ENCODE peak calls at places on chromosome 15, in seven cellular contexts. U is HTR-8/SVneo; A is GM19239; P is iris pigment epithelial cell; N is left ventricle myocardium inferior; E is stimulated activated CD4-positive, alpha-beta T cell treated with anti-CD3 and anti-CD28 coated beads, TNF-alpha, amount 100 ng/mL, for 48 hours; R is mucosa of gallbladder. G is an unnamed sample.

GRCh38 chr15:39756806-39757522 is 25.7 kb downstream of the FSIP1 start:
- DNase-seq in U (peak), A (no peak), P (peak), N (no peak), E (no peak), R (peak), G (no peak)

GRCh38 chr15:96359772-96360498 is 29.4 kb downstream of the NR2F2 start:
- DNase-seq in U (no peak), A (no peak), P (no peak), N (no peak), E (no peak), R (no peak), G (no peak)

GRCh38 chr15:29040367-29040745 is 154.6 kb downstream of the APBA2 start:
- DNase-seq in U (no peak), A (no peak), P (peak), N (no peak), E (no peak), R (no peak), G (no peak)

GRCh38 chr15:79987569-79987955 is 16.6 kb upstream of the BCL2A1 start:
- DNase-seq in U (no peak), A (no peak), P (no peak), N (no peak), E (no peak), R (no peak), G (no peak)

GRCh38 chr15:62619526-62619925 is 423.0 kb upstream of the TPM1 start:
- DNase-seq in U (no peak), A (no peak), P (no peak), N (no peak), E (no peak), R (no peak), G (no peak)

GRCh38 chr15:101012326-101013040 is 93.3 kb downstream of the LRRK1 start:
- DNase-seq in U (no peak), A (no peak), P (no peak), N (no peak), E (no peak), R (peak), G (no peak)

GRCh38 chr15:35963316-35963715 is 417.4 kb upstream of the DPH6 start:
- DNase-seq in U (no peak), A (no peak), P (no peak), N (no peak), E (no peak), R (no peak), G (no peak)

GRCh38 chr15:92779874-92780273 is 120.2 kb upstream of the CHD2 start:
- DNase-seq in U (no peak), A (no peak), P (no peak), N (no peak), E (no peak), R (no peak), G (no peak)

GRCh38 chr15:42009474-42009873 is 11.4 kb downstream of the PLA2G4E start:
- DNase-seq in U (no peak), A (no peak), P (no peak), N (no peak), E (no peak), R (no peak), G (no peak)

GRCh38 chr15:47184003-47184404 is 533.3 kb upstream of the SEMA6D start:
- DNase-seq in U (peak), A (no peak), P (no peak), N (no peak), E (no peak), R (no peak), G (no peak)

GRCh38 chr15:80568298-80568697 is 126.8 kb upstream of the ABHD17C start:
- DNase-seq in U (no peak), A (no peak), P (peak), N (no peak), E (no peak), R (no peak), G (no peak)

GRCh38 chr15:29136815-29137214 is 132.8 kb downstream of the NSMCE3 start:
- DNase-seq in U (no peak), A (no peak), P (no peak), N (no peak), E (no peak), R (no peak), G (no peak)

GRCh38 chr15:96583671-96584070 is 253.2 kb downstream of the NR2F2 start:
- DNase-seq in U (no peak), A (no peak), P (no peak), N (no peak), E (no peak), R (no peak), G (no peak)

GRCh38 chr15:99438691-99439523 is 126.9 kb upstream of the MEF2A start:
- DNase-seq in U (no peak), A (no peak), P (peak), N (no peak), E (no peak), R (no peak), G (no peak)

GRCh38 chr15:89731275-89731674 is 19.8 kb downstream of the MESP1 start:
- DNase-seq in U (no peak), A (no peak), P (no peak), N (no peak), E (no peak), R (no peak), G (no peak)

GRCh38 chr15:50190166-50190570 is 8.2 kb downstream of the SLC27A2 start:
- DNase-seq in U (no peak), A (no peak), P (no peak), N (no peak), E (no peak), R (no peak), G (no peak)

GRCh38 chr15:61654918-61655317 is 405.3 kb downstream of the VPS13C start:
- DNase-seq in U (no peak), A (no peak), P (no peak), N (peak), E (no peak), R (no peak), G (no peak)

GRCh38 chr15:90680371-90680935 is 36.7 kb upstream of the BLM start:
- DNase-seq in U (peak), A (no peak), P (peak), N (no peak), E (no peak), R (no peak), G (no peak)

GRCh38 chr15:51097553-51098330 is 3.0 kb upstream of the TNFAIP8L3 start:
- DNase-seq in U (peak), A (no peak), P (peak), N (no peak), E (no peak), R (no peak), G (no peak)

GRCh38 chr15:40409366-40409765 is 3.8 kb downstream of the IVD start:
- DNase-seq in U (no peak), A (peak), P (no peak), N (no peak), E (no peak), R (no peak), G (no peak)

GRCh38 chr15:58043192-58043903 is 22.2 kb downstream of the ALDH1A2 start:
- DNase-seq in U (no peak), A (no peak), P (peak), N (peak), E (peak), R (peak), G (no peak)

GRCh38 chr15:45790325-45790943 is 155.6 kb downstream of the SQOR start:
- DNase-seq in U (peak), A (no peak), P (peak), N (peak), E (no peak), R (no peak), G (no peak)

GRCh38 chr15:58770519-58770856 is 614 bp upstream of the MINDY2 start:
- DNase-seq in U (peak), A (no peak), P (peak), N (no peak), E (no peak), R (no peak), G (no peak)

G was measured in central memory CD8-positive, alpha-beta T cell.